ENCODE peak calls at places on chromosome 15, in five cellular contexts. Y, M, J, X and O are unnamed samples.

GRCh38 chr15:90160781-90161727 is 40.1 kb upstream of the SEMA4B start:
- DNase-seq in M (no peak), X (no peak), Y (no peak), J (no peak), O (no peak)

GRCh38 chr15:81054236-81054635 is 53.5 kb downstream of the TLNRD1 start:
- DNase-seq in Y (no peak), J (no peak), M (no peak), X (no peak), O (peak; percentile 91)

GRCh38 chr15:80787238-80787805 is 8.2 kb downstream of the CEMIP start:
- DNase-seq in Y (no peak), M (no peak), J (no peak), X (no peak), O (no peak)

GRCh38 chr15:41790756-41791546 is 16.7 kb downstream of the MAPKBP1 start:
- DNase-seq in Y (no peak), M (peak; percentile 91), J (no peak), X (no peak), O (peak; percentile 70)

GRCh38 chr15:29636921-29637320 is 185.3 kb downstream of the TJP1 start:
- DNase-seq in M (no peak), Y (no peak), X (no peak), J (no peak), O (no peak)

GRCh38 chr15:99148851-99149276 is 44.0 kb downstream of the SYNM start:
- DNase-seq in J (no peak), M (no peak), X (no peak), Y (no peak), O (no peak)

GRCh38 chr15:66644815-66645345 is 57.2 kb upstream of the SMAD6 start:
- DNase-seq in Y (no peak), J (no peak), X (no peak), M (peak; percentile 46), O (no peak)

GRCh38 chr15:100107151-100107550 is 234.6 kb downstream of the ADAMTS17 start:
- DNase-seq in X (no peak), J (no peak), Y (no peak), M (no peak), O (no peak)

GRCh38 chr15:100861511-100861991 is 18.1 kb upstream of the ALDH1A3 start:
- DNase-seq in J (no peak), M (no peak), Y (peak; percentile 86), X (peak; percentile 81), O (no peak)

GRCh38 chr15:74451322-74451721 is 9.6 kb downstream of the UBL7 start:
- DNase-seq in Y (no peak), M (no peak), X (no peak), J (no peak), O (no peak)

GRCh38 chr15:65423977-65424679 is 1.4 kb upstream of the IGDCC4 start:
- DNase-seq in X (no peak), M (peak; percentile 60), Y (no peak), J (no peak), O (no peak)

GRCh38 chr15:48869966-48870365 is 8.0 kb upstream of the EID1 start:
- DNase-seq in X (no peak), M (no peak), Y (no peak), J (no peak), O (no peak)

GRCh38 chr15:68410466-68411200 is 21.3 kb downstream of the ITGA11 start:
- DNase-seq in M (no peak), X (peak; percentile 40), J (no peak), Y (no peak), O (no peak)

GRCh38 chr15:43920815-43921214 is 94.0 kb downstream of the WDR76 start:
- DNase-seq in M (no peak), X (no peak), Y (no peak), J (no peak), O (peak; percentile 31)

GRCh38 chr15:39898317-39898716 is 21.7 kb downstream of the GPR176 start:
- DNase-seq in Y (no peak), X (no peak), M (no peak), J (no peak), O (no peak)

GRCh38 chr15:89999676-90000174 is 1.4 kb upstream of the ZNF710 start:
- DNase-seq in M (peak; percentile 78), Y (peak; percentile 53), X (no peak), J (no peak), O (peak; percentile 20)

GRCh38 chr15:67731112-67731761 is 94.1 kb upstream of the SKOR1 start:
- DNase-seq in M (no peak), X (no peak), Y (no peak), J (no peak), O (no peak)

GRCh38 chr15:73171711-73172110 is 119.4 kb downstream of the NEO1 start:
- DNase-seq in X (no peak), J (no peak), Y (no peak), M (no peak), O (no peak)

GRCh38 chr15:31325432-31325975 is 1.1 kb upstream of the KLF13 start:
- DNase-seq in J (peak; percentile 43), M (peak; percentile 22), X (peak; percentile 90), Y (peak; percentile 83), O (peak; percentile 64)

GRCh38 chr15:49863431-49864205 is 242.8 kb downstream of the DTWD1 start:
- DNase-seq in M (peak; percentile 20), J (no peak), Y (no peak), X (no peak), O (peak; percentile 88)

GRCh38 chr15:64699767-64700388 is 75.5 kb downstream of the RBPMS2 start:
- DNase-seq in X (no peak), J (no peak), Y (no peak), M (no peak), O (peak; percentile 79)

GRCh38 chr15:40875996-40876740 is 2.1 kb upstream of the RHOV start:
- DNase-seq in M (peak; percentile 59), X (no peak), J (no peak), Y (no peak), O (no peak)